ENCODE peak calls at places on chromosomes 5 and 9, in six cellular contexts. One of them, this sample, is unnamed.

GRCh38 chr5:38556115-38556598 is 289 bp downstream of the LIFR start:
- DNase-seq in mesendoderm: peak; percentile 59
- DNase-seq in pancreas: peak; percentile 33
- DNase-seq in tibial artery: no peak
- DNase-seq in PC-9: no peak
- DNase-seq in astrocyte: no peak
- DNase-seq in this sample: peak; percentile 39

GRCh38 chr5:61178702-61179101 is 16.4 kb upstream of the SMIM15 start:
- DNase-seq in mesendoderm: no peak
- DNase-seq in pancreas: no peak
- DNase-seq in tibial artery: no peak
- DNase-seq in PC-9: peak; percentile 72
- DNase-seq in astrocyte: no peak
- DNase-seq in this sample: no peak

GRCh38 chr5:141192110-141192725 is at the start of gene PCDHB10:
- DNase-seq in mesendoderm: peak; percentile 78
- DNase-seq in pancreas: no peak
- DNase-seq in tibial artery: no peak
- DNase-seq in PC-9: no peak
- DNase-seq in astrocyte: no peak
- DNase-seq in this sample: no peak

GRCh38 chr9:70466976-70467551 is 52.6 kb upstream of the KLF9 start:
- DNase-seq in mesendoderm: no peak
- DNase-seq in pancreas: no peak
- DNase-seq in tibial artery: no peak
- DNase-seq in PC-9: no peak
- DNase-seq in astrocyte: peak; percentile 76
- DNase-seq in this sample: no peak

GRCh38 chr5:136004436-136004835 is 24.4 kb upstream of the TGFBI start:
- DNase-seq in mesendoderm: no peak
- DNase-seq in pancreas: no peak
- DNase-seq in tibial artery: no peak
- DNase-seq in PC-9: no peak
- DNase-seq in astrocyte: peak; percentile 80
- DNase-seq in this sample: no peak

GRCh38 chr5:462051-462481 is 19.1 kb downstream of the EXOC3 start:
- DNase-seq in mesendoderm: no peak
- DNase-seq in pancreas: no peak
- DNase-seq in tibial artery: no peak
- DNase-seq in PC-9: no peak
- DNase-seq in astrocyte: no peak
- DNase-seq in this sample: no peak

GRCh38 chr5:172841258-172841657 is 7.2 kb downstream of the ERGIC1 start:
- DNase-seq in mesendoderm: no peak
- DNase-seq in pancreas: no peak
- DNase-seq in tibial artery: no peak
- DNase-seq in PC-9: no peak
- DNase-seq in astrocyte: no peak
- DNase-seq in this sample: no peak

GRCh38 chr5:14250094-14250777 is 107.1 kb downstream of the TRIO start:
- DNase-seq in mesendoderm: peak; percentile 88
- DNase-seq in pancreas: peak; percentile 26
- DNase-seq in tibial artery: no peak
- DNase-seq in PC-9: no peak
- DNase-seq in astrocyte: peak; percentile 88
- DNase-seq in this sample: no peak

GRCh38 chr5:30039379-30039778 is 1154.1 kb upstream of the CDH6 start:
- DNase-seq in mesendoderm: no peak
- DNase-seq in pancreas: no peak
- DNase-seq in tibial artery: no peak
- DNase-seq in PC-9: no peak
- DNase-seq in astrocyte: no peak
- DNase-seq in this sample: no peak

GRCh38 chr5:61784337-61784736 is 452.3 kb downstream of the ZSWIM6 start:
- DNase-seq in mesendoderm: no peak
- DNase-seq in pancreas: no peak
- DNase-seq in tibial artery: no peak
- DNase-seq in PC-9: no peak
- DNase-seq in astrocyte: peak; percentile 7
- DNase-seq in this sample: no peak

GRCh38 chr9:110252509-110253139 is 3.7 kb downstream of the TXN start:
- DNase-seq in mesendoderm: peak; percentile 31
- DNase-seq in pancreas: no peak
- DNase-seq in tibial artery: no peak
- DNase-seq in PC-9: no peak
- DNase-seq in astrocyte: no peak
- DNase-seq in this sample: no peak

GRCh38 chr5:36569456-36569855 is 37.0 kb upstream of the SLC1A3 start:
- DNase-seq in mesendoderm: no peak
- DNase-seq in pancreas: no peak
- DNase-seq in tibial artery: no peak
- DNase-seq in PC-9: no peak
- DNase-seq in astrocyte: peak; percentile 30
- DNase-seq in this sample: no peak

GRCh38 chr5:170985486-170985885 is 123.7 kb downstream of the RANBP17 start:
- DNase-seq in mesendoderm: no peak
- DNase-seq in pancreas: no peak
- DNase-seq in tibial artery: no peak
- DNase-seq in PC-9: no peak
- DNase-seq in astrocyte: peak; percentile 8
- DNase-seq in this sample: no peak

GRCh38 chr5:149133795-149134777 is 7.2 kb upstream of the ABLIM3 start:
- DNase-seq in mesendoderm: no peak
- DNase-seq in pancreas: peak; percentile 57
- DNase-seq in tibial artery: peak; percentile 84
- DNase-seq in PC-9: peak; percentile 98
- DNase-seq in astrocyte: peak; percentile 87
- DNase-seq in this sample: no peak

DNA sequence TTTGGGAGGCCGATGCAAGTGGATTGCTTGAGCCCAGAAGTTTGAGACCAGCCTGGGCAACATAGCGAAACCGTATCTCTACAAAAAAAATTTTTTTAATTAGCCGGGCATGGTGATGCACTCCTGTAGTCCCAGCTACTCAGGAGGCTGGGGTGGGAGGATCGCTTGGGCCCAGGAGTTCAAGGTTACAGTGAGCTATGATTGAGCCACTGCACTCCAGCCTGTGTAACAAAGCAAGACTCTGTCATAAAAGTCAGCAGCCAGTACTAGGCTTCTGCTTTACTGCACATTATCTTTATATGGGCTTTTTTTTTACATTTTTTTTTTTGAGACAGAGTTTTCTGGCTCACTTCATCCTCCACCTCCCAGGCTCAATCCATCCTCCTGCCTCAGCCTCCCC is 9.4 kb upstream of the HAVCR1 start:
- DNase-seq in mesendoderm: no peak
- DNase-seq in pancreas: no peak
- DNase-seq in tibial artery: no peak
- DNase-seq in PC-9: no peak
- DNase-seq in astrocyte: no peak
- DNase-seq in this sample: no peak
- H3K4me3 ChIP-seq in mesendoderm: no peak overlapping the region
- H3K4me3 ChIP-seq in pancreas: no peak overlapping the region
- H3K4me3 ChIP-seq in tibial artery: no peak overlapping the region
- H3K4me3 ChIP-seq in PC-9: no peak overlapping the region
- H3K4me3 ChIP-seq in astrocyte: no peak overlapping the region
- H3K4me3 ChIP-seq in this sample: no peak overlapping the region

GRCh38 chr5:16913840-16914435 is 22.1 kb downstream of the MYO10 start:
- DNase-seq in mesendoderm: no peak
- DNase-seq in pancreas: peak; percentile 53
- DNase-seq in tibial artery: no peak
- DNase-seq in PC-9: no peak
- DNase-seq in astrocyte: no peak
- DNase-seq in this sample: no peak
- H3K4me1 ChIP-seq in mesendoderm: no peaks in the 10 kb centered on the region
- H3K4me1 ChIP-seq in pancreas: peaks cover 20% of the 10 kb centered on the region
- H3K4me1 ChIP-seq in tibial artery: no peaks in the 10 kb centered on the region
- H3K4me1 ChIP-seq in PC-9: peaks cover 63% of the 10 kb centered on the region
- H3K4me1 ChIP-seq in astrocyte: peaks cover 44% of the 10 kb centered on the region
- H3K4me1 ChIP-seq in this sample: no peaks in the 10 kb centered on the region

GRCh38 chr5:159311063-159311462 is 19.2 kb downstream of the IL12B start:
- DNase-seq in mesendoderm: no peak
- DNase-seq in pancreas: no peak
- DNase-seq in tibial artery: no peak
- DNase-seq in PC-9: no peak
- DNase-seq in astrocyte: no peak
- DNase-seq in this sample: no peak
- H3K27me3 ChIP-seq in mesendoderm: no peaks in the 10 kb centered on the region
- H3K27me3 ChIP-seq in pancreas: no peaks in the 10 kb centered on the region
- H3K27me3 ChIP-seq in tibial artery: no peaks in the 10 kb centered on the region
- H3K27me3 ChIP-seq in PC-9: peaks cover 21% of the 10 kb centered on the region
- H3K27me3 ChIP-seq in astrocyte: peaks cover 8% of the 10 kb centered on the region
- H3K27me3 ChIP-seq in this sample: no peaks in the 10 kb centered on the region

DNA sequence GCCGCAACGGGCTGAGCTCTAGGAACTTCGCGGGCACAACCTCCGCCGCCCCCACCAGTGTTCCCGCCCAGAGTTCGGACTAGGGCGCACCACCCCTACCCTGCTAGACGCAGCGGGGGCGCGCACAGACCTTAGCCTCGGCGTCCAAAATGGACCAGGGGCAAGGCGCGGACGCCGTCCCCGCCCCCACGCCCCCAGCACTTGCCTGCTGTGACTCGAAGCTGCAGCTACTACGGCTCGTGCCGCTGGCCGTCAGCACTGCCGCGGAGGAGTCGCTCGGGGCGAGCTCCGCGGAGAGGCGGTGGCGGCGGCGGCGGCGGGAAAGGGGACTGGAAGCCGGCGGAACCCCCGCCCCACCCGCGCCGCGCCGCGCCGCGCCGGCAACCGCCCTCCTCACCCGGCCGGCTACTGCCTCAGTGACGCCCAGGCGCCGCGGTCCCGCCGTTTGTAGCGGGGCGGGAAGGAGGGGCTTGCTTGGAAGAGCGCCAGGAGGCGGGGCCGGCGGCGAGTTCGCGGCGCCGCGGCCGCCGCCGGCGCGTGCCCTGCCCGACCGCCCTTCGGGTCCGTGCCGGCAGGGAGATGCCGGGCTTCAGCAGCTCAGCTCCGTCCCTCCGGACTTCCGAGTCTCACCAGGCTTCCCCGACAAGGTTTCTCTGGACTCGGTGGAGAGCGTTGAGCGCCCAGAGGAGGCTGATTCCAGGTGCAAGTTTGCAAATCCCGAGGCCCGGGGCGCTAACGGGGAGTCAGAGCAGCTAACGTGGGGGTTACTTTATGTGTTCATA is 4.4 kb downstream of the ELAVL2 start:
- DNase-seq in mesendoderm: peak; percentile 80
- DNase-seq in pancreas: no peak
- DNase-seq in tibial artery: no peak
- DNase-seq in PC-9: no peak
- DNase-seq in astrocyte: no peak
- DNase-seq in this sample: no peak
- H3K4me3 ChIP-seq in mesendoderm: peak overlapping the region; percentile 53
- H3K4me3 ChIP-seq in pancreas: peak overlapping the region; percentile 33
- H3K4me3 ChIP-seq in tibial artery: peak overlapping the region; percentile 35
- H3K4me3 ChIP-seq in PC-9: no peak overlapping the region
- H3K4me3 ChIP-seq in astrocyte: peak overlapping the region; percentile 55
- H3K4me3 ChIP-seq in this sample: no peak overlapping the region

GRCh38 chr9:131420913-131421312 is 27.0 kb downstream of the PRRC2B start:
- DNase-seq in mesendoderm: peak; percentile 74
- DNase-seq in pancreas: no peak
- DNase-seq in tibial artery: no peak
- DNase-seq in PC-9: no peak
- DNase-seq in astrocyte: no peak
- DNase-seq in this sample: no peak

GRCh38 chr9:131423171-131423581 is 29.3 kb downstream of the PRRC2B start:
- DNase-seq in mesendoderm: peak; percentile 96
- DNase-seq in pancreas: peak; percentile 71
- DNase-seq in tibial artery: no peak
- DNase-seq in PC-9: peak; percentile 53
- DNase-seq in astrocyte: peak; percentile 94
- DNase-seq in this sample: no peak

GRCh38 chr9:131422241-131422792 is 28.4 kb downstream of the PRRC2B start:
- DNase-seq in mesendoderm: no peak
- DNase-seq in pancreas: peak; percentile 29
- DNase-seq in tibial artery: no peak
- DNase-seq in PC-9: peak; percentile 59
- DNase-seq in astrocyte: no peak
- DNase-seq in this sample: no peak

GRCh38 chr9:131419716-131420115 is 25.8 kb downstream of the PRRC2B start:
- DNase-seq in mesendoderm: no peak
- DNase-seq in pancreas: no peak
- DNase-seq in tibial artery: no peak
- DNase-seq in PC-9: no peak
- DNase-seq in astrocyte: no peak
- DNase-seq in this sample: no peak

GRCh38 chr9:131421691-131422090 is 27.8 kb downstream of the PRRC2B start:
- DNase-seq in mesendoderm: no peak
- DNase-seq in pancreas: no peak
- DNase-seq in tibial artery: no peak
- DNase-seq in PC-9: no peak
- DNase-seq in astrocyte: no peak
- DNase-seq in this sample: no peak
- H3K4me1 ChIP-seq in mesendoderm: peaks cover 22% of the 10 kb centered on the region
- H3K4me1 ChIP-seq in pancreas: peaks cover 43% of the 10 kb centered on the region
- H3K4me1 ChIP-seq in tibial artery: no peaks in the 10 kb centered on the region
- H3K4me1 ChIP-seq in PC-9: peaks cover 43% of the 10 kb centered on the region
- H3K4me1 ChIP-seq in astrocyte: peaks cover 53% of the 10 kb centered on the region
- H3K4me1 ChIP-seq in this sample: peaks cover 87% of the 10 kb centered on the region

DNA sequence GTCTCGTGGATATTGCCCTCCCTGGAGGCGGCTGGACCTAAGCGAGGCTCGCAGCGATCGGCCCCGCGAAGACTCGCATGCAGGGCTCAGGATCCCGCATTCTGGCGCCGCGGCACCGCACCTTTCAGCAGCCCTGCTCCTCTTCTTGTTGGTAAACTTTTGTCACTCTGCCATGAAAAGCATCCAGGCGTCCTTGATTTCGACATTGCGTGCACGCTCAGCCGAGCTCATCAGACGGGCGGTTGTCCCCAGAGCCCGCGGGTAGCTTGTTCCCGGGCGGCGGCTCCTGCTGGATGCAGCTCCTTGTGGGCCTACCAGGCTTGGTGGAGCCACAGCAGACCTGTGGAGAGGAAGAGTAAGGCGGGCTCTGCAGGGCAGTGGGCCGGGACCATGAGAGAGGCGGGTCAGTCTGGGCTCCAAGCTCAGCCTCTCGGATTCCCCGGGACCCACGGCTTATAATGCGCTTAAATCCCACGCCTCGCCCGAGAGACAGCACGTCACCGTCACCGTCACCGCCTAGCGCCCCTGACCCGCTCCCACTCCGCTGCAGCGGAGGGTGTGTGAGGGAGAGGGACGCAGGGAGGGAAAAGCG is 1.8 kb upstream of the ANKRD18A start:
- DNase-seq in mesendoderm: peak; percentile 54
- DNase-seq in pancreas: peak; percentile 47
- DNase-seq in tibial artery: no peak
- DNase-seq in PC-9: no peak
- DNase-seq in astrocyte: no peak
- DNase-seq in this sample: no peak
- H3K27me3 ChIP-seq in mesendoderm: peaks cover 7% of the 10 kb centered on the region
- H3K27me3 ChIP-seq in pancreas: no peaks in the 10 kb centered on the region
- H3K27me3 ChIP-seq in tibial artery: no peaks in the 10 kb centered on the region
- H3K27me3 ChIP-seq in PC-9: no peaks in the 10 kb centered on the region
- H3K27me3 ChIP-seq in astrocyte: peaks cover 30% of the 10 kb centered on the region
- H3K27me3 ChIP-seq in this sample: peaks cover 3% of the 10 kb centered on the region

This sample was measured in CD4-positive, alpha-beta memory T cell.